ENCODE peak calls at places on chromosomes 2 and 18, in six cellular contexts. R is SK-N-SH, T is HepG2, W is K562, D is GM12878, N is H1. P is an unnamed sample.
A peak's percentile ranks its signal among the peaks of the same experiment; 100 is the strongest.

GRCh38 chr2:241935314-241935713 is 65.8 kb downstream of the RTP5 start:
- DNase-seq in W (peak; percentile 18), T (no peak), N (no peak), D (no peak), R (no peak), P (peak; percentile 3)

GRCh38 chr2:36456227-36456788 is 100.7 kb downstream of the CRIM1 start:
- DNase-seq in W (no peak), D (no peak), T (no peak), N (no peak), R (peak; percentile 14), P (no peak)

GRCh38 chr2:235506291-235506996 is 12.6 kb downstream of the AGAP1 start:
- DNase-seq in T (no peak), D (no peak), W (no peak), R (no peak), N (no peak), P (no peak)

GRCh38 chr2:70477473-70477872 is 76.2 kb downstream of the TGFA start:
- DNase-seq in T (peak; percentile 39), R (no peak), W (no peak), D (no peak), N (peak; percentile 63), P (no peak)

GRCh38 chr2:21369787-21370186 is 246.0 kb downstream of the TDRD15 start:
- DNase-seq in D (no peak), N (no peak), R (no peak), T (no peak), W (no peak), P (no peak)

GRCh38 chr2:133025004-133025403 is 355.0 kb upstream of the LYPD1 start:
- DNase-seq in T (no peak), D (no peak), W (no peak), N (no peak), R (no peak), P (no peak)

GRCh38 chr18:67468038-67468437 is 48.5 kb downstream of the DSEL start:
- DNase-seq in W (no peak), D (no peak), N (no peak), R (no peak), T (no peak), P (no peak)

GRCh38 chr2:22901471-22901870 is 483.5 kb upstream of the KLHL29 start:
- DNase-seq in W (no peak), D (no peak), T (no peak), R (no peak), N (no peak), P (no peak)

GRCh38 chr2:7671312-7671711 is 754.1 kb downstream of the RNF144A start:
- DNase-seq in T (no peak), W (no peak), R (no peak), N (no peak), D (no peak), P (no peak)

GRCh38 chr2:191679818-191680600 is 2.1 kb downstream of the NABP1 start:
- DNase-seq in W (no peak), D (no peak), R (no peak), N (no peak), T (no peak), P (peak; percentile 66)

GRCh38 chr2:118627156-118627555 is 220.3 kb downstream of the EN1 start:
- DNase-seq in N (no peak), R (no peak), T (no peak), D (no peak), W (no peak), P (no peak)

GRCh38 chr2:19754907-19755306 is 146.9 kb downstream of the TTC32 start:
- DNase-seq in R (no peak), T (no peak), W (no peak), D (no peak), N (no peak), P (no peak)

GRCh38 chr2:36069083-36069482 is 286.5 kb upstream of the CRIM1 start:
- DNase-seq in R (no peak), D (no peak), T (no peak), N (no peak), W (no peak), P (no peak)

GRCh38 chr2:197675711-197676188 is 363 bp upstream of the RFTN2 start:
- DNase-seq in N (no peak), W (no peak), T (no peak), D (no peak), R (no peak), P (no peak)

GRCh38 chr2:193463016-193463415 is 1268.3 kb upstream of the TMEFF2 start:
- DNase-seq in N (no peak), W (no peak), R (no peak), D (no peak), T (no peak), P (no peak)

GRCh38 chr18:69557246-69557781 is 156.6 kb downstream of the DOK6 start:
- DNase-seq in D (no peak), T (no peak), R (no peak), W (no peak), N (no peak), P (no peak)

GRCh38 chr2:195477248-195477995 is 179.6 kb upstream of the SLC39A10 start:
- DNase-seq in N (no peak), T (no peak), R (no peak), W (no peak), D (no peak), P (no peak)

GRCh38 chr2:241445426-241445825 is 63.0 kb downstream of the STK25 start:
- DNase-seq in D (no peak), R (no peak), T (no peak), N (no peak), W (no peak), P (no peak)

GRCh38 chr2:106038598-106039375 is 155.3 kb downstream of the UXS1 start:
- DNase-seq in N (no peak), W (no peak), T (no peak), D (no peak), R (peak; percentile 74), P (no peak)

GRCh38 chr2:102278720-102279390 is 32.5 kb upstream of the IL1RL1 start:
- DNase-seq in W (no peak), R (no peak), N (no peak), D (no peak), T (no peak), P (no peak)

GRCh38 chr18:76425299-76426101 is 69.5 kb downstream of the ZNF516 start:
- DNase-seq in T (no peak), R (no peak), W (no peak), D (no peak), N (peak; percentile 46), P (no peak)

GRCh38 chr2:127514076-127514475 is 12.2 kb downstream of the IWS1 start:
- DNase-seq in R (no peak), W (no peak), D (no peak), T (no peak), N (no peak), P (no peak)
- H3K9ac ChIP-seq in R (no peak overlapping the region), W (no peak overlapping the region), D (no peak overlapping the region), T (no peak overlapping the region), N (no peak overlapping the region), P (no peak overlapping the region)

DNA sequence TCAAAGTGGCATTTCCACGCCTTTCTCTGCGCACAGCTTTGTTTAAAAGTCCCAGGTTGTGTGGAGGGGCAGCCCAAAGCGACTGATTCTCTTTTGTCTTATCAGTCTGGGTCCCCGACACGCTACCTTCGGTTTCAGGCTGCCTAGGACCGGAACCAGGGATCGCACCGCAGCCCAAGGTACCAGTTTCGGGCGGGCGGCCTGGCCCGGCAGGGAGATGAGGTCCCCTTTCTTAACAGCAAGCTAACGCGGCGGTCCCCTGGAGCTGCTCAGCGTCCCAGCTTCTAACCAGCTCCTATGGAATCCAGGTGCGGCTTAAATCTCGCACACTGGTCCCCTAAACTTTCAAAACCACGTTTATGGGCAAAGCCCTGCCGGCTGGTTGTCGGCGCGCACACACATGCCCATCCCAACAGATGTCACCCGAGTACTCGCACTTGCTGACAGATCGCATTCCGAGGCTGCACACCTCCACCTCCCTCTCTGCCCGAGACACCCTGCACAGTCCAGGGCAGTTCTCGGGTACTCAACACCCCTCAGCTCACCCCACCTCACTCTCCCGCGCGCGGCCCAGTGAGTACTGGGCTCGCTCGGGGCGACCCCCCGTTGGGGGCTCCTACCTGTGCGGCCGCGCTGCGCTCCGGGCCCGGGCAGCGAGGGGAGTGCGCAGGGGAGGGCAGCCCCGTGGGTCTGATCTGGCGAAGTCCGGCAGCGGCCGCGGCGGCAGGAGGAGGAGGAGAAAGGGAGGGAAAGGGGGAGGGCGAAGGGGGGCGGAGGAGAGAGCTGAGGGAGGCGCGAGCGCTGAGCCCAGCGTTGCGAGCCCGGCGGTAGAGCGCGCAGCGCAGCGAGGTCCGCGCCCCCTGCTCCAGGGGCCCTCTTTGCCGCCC is at the start of gene EFEMP1:
- DNase-seq in D (no peak), T (no peak), R (peak; percentile 41), N (peak; percentile 81), W (no peak), P (no peak)
- TF ChIP-seq POLR2AphosphoS5 in D (no peak), T (no peak), R (no peak), N (no peak), W (no peak), P (no peak)

GRCh38 chr2:181643158-181643557 is 13.7 kb downstream of the CERKL start:
- DNase-seq in D (no peak), R (no peak), W (no peak), T (peak; percentile 5), N (no peak), P (no peak)

GRCh38 chr2:181649436-181649979 is 7.4 kb downstream of the CERKL start:
- DNase-seq in W (no peak), D (no peak), R (no peak), N (no peak), T (no peak), P (no peak)

GRCh38 chr2:181648478-181649155 is 8.3 kb downstream of the CERKL start:
- DNase-seq in D (no peak), N (no peak), W (no peak), T (peak; percentile 6), R (no peak), P (no peak)

GRCh38 chr2:181642071-181642470 is 14.8 kb downstream of the CERKL start:
- DNase-seq in W (no peak), N (no peak), D (no peak), R (no peak), T (no peak), P (no peak)

DNA sequence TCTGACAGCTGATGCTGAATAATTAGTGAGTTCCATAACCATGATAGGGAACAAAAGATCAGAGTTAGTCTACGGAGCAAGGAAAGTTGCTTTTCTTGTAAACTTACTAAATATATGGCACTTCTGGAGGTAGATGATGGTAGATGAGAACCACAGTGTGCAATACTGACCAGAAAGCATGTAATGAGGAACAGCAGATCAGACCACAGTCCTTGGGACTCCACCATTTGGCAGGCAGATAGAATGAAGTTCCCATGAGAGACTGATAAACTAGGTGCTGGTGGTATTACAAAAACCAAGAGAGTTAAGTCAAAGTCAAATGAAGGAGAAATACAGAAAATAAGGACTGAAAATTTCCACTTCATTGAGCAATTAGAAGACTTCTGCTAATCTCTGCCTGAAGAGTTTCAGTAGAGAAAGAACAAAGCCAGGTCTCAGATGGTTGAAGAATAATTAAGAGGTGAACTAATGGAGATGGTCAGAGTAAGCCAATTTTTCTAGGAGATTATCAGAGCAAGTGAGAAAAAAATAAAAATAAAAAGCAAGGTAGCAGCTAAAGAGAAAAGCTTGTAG is 10.4 kb downstream of the CERKL start:
- DNase-seq in T (no peak), N (no peak), D (no peak), R (no peak), W (no peak), P (no peak)
- TF ChIP-seq JUND in T (no peak), N (no peak), D (no peak), R (no peak), W (no peak), P (no peak)

DNA sequence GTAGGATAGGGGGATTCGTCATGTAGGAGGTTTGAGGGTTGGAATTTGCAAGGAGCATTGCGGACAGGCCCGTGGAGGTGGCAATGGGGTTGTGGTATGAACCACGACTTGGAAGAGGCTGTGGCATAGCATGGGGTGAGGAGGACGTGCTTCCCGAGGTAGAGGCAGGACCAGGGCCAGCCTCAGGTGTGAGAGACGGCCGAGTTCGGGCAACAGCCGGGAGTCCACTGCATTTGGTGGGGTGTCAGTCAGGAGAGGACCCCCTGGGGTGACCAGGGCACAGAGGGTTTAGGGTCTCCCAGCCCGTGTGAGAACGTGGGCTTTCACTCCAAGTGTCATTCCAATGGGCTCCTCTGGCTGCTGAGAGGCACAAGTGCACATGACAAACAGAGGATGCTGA is 339.0 kb downstream of the EIPR1 start:
- DNase-seq in D (no peak), R (no peak), T (no peak), N (no peak), W (no peak), P (no peak)
- H3K9ac ChIP-seq in D (no peak overlapping the region), R (no peak overlapping the region), T (no peak overlapping the region), N (no peak overlapping the region), W (no peak overlapping the region), P (no peak overlapping the region)

P was measured in HCT116.